ENCODE peak calls at places on chromosomes 12 and 14, in eight cellular contexts. X, F, E, Q, U, H, C and T are unnamed samples.

GRCh38 chr12:90257927-90258624 is 549.4 kb upstream of the ATP2B1 start:
- DNase-seq in X (no peak), F (no peak), E (no peak), Q (no peak), U (no peak), H (no peak), C (no peak), T (no peak)

GRCh38 chr12:90170740-90171139 is 462.1 kb upstream of the ATP2B1 start:
- DNase-seq in X (no peak), F (no peak), E (no peak), Q (no peak), U (no peak), H (no peak), C (no peak), T (no peak)

GRCh38 chr12:45704968-45705367 is 24.5 kb upstream of the ARID2 start:
- DNase-seq in X (no peak), F (no peak), E (no peak), Q (no peak), U (no peak), H (no peak), C (no peak), T (no peak)

GRCh38 chr12:85277900-85278597 is 2.0 kb upstream of the ALX1 start:
- DNase-seq in X (peak), F (no peak), E (peak), Q (no peak), U (peak), H (no peak), C (no peak), T (no peak)

GRCh38 chr14:49106721-49107689 is 479.2 kb downstream of the RPS29 start:
- DNase-seq in X (no peak), F (no peak), E (no peak), Q (no peak), U (no peak), H (no peak), C (peak), T (peak)

GRCh38 chr14:37048666-37049071 is 123.7 kb downstream of the SLC25A21 start:
- DNase-seq in X (no peak), F (no peak), E (no peak), Q (no peak), U (no peak), H (no peak), C (peak), T (no peak)

GRCh38 chr14:98949506-98950135 is 322.4 kb downstream of the BCL11B start:
- DNase-seq in X (peak), F (no peak), E (no peak), Q (no peak), U (no peak), H (no peak), C (no peak), T (no peak)

GRCh38 chr14:68715032-68715924 is 77.6 kb downstream of the ZFP36L1 start:
- DNase-seq in X (peak), F (peak), E (no peak), Q (no peak), U (no peak), H (peak), C (peak), T (no peak)

GRCh38 chr14:99561827-99562226 is 42.2 kb downstream of the CCDC85C start:
- DNase-seq in X (no peak), F (no peak), E (no peak), Q (no peak), U (peak), H (no peak), C (no peak), T (no peak)

GRCh38 chr12:108594-108993 is 42.0 kb downstream of the IQSEC3 start:
- DNase-seq in X (no peak), F (no peak), E (no peak), Q (no peak), U (peak), H (no peak), C (no peak), T (no peak)

GRCh38 chr12:127435439-127435838 is 831.5 kb upstream of the TMEM132C start:
- DNase-seq in X (no peak), F (no peak), E (no peak), Q (no peak), U (no peak), H (no peak), C (no peak), T (no peak)

GRCh38 chr12:75842119-75842518 is 189.5 kb downstream of the PHLDA1 start:
- DNase-seq in X (no peak), F (no peak), E (no peak), Q (no peak), U (no peak), H (no peak), C (no peak), T (no peak)

GRCh38 chr14:100737526-100737925 is 10.8 kb downstream of the DLK1 start:
- DNase-seq in X (peak), F (no peak), E (no peak), Q (no peak), U (no peak), H (no peak), C (no peak), T (no peak)

GRCh38 chr12:51923506-51924365 is 16.4 kb downstream of the ACVRL1 start:
- DNase-seq in X (peak), F (no peak), E (peak), Q (no peak), U (peak), H (peak), C (no peak), T (no peak)

GRCh38 chr12:6827982-6828670 is at the start of gene P3H3:
- DNase-seq in X (peak), F (peak), E (no peak), Q (peak), U (no peak), H (peak), C (peak), T (no peak)
- TF ChIP-seq CTCF in X (no peak), F (peak), E (no peak), Q (peak), U (no peak), H (no peak), C (peak), T (no peak)

DNA sequence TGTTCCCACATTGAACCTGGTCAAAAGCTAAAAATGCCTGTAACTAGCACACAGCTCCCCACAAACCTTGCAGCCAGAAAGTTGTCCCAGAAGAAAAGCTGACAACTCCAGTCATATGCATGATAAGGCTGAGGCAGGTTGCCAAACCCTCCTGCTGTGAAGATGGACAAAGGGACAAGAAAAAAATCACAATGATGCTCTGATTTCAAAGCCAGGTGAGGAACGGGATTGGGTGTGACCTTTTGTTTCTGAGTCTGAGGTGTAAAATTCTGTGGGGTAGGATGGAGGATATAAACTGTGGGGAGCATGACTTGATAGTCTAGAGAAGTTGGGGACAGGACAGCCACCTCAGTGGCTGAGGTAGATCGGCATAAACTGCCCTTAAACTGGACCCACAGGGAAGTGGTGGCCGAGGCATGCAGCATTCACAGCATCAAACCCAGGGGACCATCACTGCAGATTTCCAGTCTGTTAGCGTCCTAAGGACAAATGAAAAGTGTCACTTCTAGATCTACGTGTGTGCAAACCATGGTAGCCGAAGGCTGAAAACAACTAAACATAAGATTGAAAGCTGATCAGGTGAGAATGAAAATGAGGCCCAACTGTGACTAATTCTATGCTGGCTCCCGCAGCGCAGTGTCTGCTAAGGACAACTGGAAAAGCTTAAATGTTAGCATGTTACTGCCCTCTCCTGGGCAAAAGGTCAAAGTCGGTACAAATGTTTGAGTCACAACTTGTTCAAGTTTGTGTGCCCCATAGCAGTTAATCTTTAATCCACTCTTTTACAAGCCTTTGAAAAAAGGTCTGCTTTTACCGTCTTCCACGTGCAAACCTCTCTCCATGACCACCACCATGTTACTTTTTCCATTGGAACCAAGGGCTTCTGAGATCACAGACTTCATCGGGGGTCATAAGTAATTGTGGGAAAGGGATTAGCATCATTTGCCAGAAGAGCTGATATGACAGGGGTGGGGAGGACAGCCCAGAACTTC is 39.8 kb downstream of the GRIN2B start:
- DNase-seq in X (no peak), F (peak), E (no peak), Q (peak), U (peak), H (peak), C (peak), T (peak)
- TF ChIP-seq CTCF in X (no peak), F (peak), E (peak), Q (peak), U (peak), H (no peak), C (no peak), T (peak)

DNA sequence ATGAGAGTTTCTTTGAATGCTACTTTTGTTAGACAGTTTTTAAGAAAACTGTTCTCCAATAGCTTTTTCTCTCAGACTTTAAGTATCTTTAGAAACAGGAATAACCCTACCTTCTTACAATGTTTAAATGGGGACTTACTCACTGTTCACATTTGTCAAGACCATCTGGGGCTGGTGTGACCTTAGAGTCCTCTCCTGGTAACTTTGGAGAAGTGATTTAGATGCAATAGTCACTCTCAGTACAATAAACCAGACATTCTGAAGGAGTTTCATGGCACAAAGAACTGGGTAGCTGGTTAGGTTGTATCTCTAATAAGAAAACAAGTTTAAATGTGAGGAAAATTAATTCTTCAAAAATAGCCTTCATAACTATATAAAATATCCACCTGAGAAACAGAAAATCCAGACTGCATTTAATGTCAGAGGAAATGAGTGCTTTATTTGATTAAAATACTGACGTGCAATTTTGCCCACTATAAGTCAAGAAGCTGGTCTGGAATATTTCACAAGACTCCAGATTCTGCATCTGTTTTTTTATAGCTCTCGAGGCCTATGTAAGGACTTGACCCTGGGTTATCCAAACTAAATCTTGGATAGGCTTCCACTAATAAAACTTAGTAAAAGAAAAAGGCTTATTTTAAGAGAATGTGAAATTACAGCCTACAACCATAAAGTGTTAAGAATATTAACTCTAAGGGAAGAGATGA is 108.7 kb downstream of the PTGER2 start:
- DNase-seq in X (no peak), F (no peak), E (no peak), Q (no peak), U (no peak), H (peak), C (no peak), T (no peak)
- TF ChIP-seq CTCF in X (no peak), F (no peak), E (no peak), Q (no peak), U (no peak), H (no peak), C (no peak), T (no peak)

DNA sequence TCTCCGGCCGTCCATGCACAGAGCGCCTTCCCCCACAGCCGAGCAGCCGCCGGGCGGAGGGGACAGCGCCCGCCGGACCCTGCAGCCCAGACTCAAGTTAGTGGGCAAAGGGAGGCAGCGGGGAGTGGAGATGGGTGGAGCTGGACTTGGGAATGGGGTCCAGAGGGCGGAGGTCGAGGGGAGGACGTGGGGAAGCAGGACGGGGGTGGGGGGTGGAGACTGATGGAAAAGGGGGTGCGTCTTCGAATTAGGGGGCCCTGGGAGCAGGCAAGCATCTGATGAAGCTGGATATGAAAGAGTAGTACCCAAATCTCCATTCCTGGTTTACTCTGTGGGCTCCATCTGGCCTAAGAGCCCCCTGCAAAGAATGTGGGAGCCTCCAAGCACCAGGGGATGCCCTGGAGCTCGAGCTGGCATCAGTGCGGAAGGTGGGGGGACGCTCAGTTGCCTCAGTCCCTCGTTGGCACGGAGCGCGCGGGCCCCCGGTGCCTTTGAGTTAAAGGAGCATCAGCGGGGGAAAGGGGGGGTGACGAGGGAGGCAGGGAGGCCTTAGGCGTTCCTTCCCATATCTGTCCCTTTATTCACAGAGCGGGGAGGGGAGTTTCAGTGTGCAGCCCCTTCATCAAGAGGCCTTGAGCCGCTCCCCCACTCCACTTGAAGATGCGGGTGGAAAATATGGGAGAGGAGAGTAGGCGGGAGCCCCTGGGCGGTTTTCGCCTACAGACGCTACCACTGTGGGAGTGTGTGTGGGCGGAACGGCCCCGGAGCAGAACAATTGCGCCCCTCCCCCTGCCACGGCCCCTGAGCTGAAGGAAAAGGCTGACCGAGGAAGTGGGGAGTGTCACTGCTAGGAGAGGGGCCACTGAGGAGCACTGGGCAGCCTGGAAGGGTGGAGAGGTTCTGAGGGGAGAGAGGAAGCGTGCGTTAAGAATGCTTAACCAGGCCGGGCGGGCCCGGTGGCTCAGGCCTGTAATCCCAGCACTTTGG is 638 bp downstream of the NAB2 start:
- DNase-seq in X (peak), F (no peak), E (peak), Q (peak), U (peak), H (no peak), C (peak), T (no peak)
- TF ChIP-seq CTCF in X (no peak), F (no peak), E (no peak), Q (no peak), U (no peak), H (no peak), C (no peak), T (no peak)

DNA sequence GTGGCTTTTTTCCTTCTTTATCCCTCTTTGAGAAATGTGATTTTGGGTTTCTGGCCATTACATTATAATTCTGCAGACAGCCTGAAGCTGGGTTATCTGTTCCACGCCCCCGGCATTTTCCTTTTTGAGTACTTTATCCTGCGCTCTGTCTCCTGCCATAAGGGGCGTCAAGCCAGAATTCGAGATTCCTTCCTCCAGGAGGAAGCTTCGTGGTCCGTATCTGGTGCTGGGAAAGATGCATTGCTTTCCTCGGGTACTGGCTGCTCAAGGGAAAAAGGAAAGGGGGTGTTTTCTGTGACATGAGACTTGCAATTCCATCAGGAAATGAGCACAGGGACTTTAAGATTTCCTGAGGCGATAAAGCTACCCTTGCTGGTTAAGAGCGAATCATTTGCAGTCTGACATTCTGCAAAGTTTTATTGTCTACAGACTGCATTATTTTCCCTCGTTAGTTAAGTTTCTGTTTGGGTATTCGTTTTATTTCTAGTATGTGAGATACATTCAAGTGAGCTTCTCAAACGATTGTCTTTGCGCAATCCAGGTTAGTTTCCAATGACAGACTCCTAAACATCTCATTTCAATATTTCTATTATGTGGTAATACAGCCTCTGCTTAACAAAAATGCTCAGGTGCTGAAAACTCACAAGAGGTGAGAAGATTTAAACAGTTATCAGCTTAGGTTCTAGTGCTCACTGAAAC is 706 bp downstream of the AKAP5 start:
- DNase-seq in X (no peak), F (peak), E (no peak), Q (peak), U (peak), H (peak), C (peak), T (no peak)
- TF ChIP-seq CTCF in X (no peak), F (no peak), E (no peak), Q (peak), U (peak), H (peak), C (peak), T (no peak)

DNA sequence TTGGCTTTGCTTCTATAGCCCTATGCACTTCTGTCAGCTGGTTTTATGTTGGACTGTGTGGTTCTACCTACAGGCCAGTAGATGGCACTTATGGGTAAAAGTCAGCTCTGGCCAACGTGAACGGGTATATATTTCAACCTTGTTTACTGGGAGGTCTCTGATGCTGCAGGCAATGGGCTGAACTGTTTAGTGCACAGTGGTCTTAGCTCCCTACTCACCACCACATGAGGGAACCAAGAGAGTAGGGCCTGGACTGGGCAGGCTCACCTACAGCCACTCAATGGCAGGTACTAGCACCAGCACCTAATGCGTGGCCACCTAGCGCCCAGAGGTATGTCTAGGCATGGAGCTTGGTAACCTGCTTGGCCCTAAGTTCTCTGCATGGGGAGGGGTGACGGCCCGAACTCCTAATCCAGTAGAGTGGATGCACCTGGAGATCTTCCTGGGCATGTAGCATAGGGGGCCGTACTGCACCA is 481.8 kb downstream of the TMEM117 start:
- DNase-seq in X (no peak), F (peak), E (no peak), Q (peak), U (no peak), H (peak), C (peak), T (no peak)
- TF ChIP-seq CTCF in X (no peak), F (peak), E (peak), Q (peak), U (no peak), H (peak), C (peak), T (peak)

GRCh38 chr12:117331691-117332090 is 29.7 kb downstream of the NOS1 start:
- DNase-seq in X (no peak), F (peak), E (no peak), Q (no peak), U (no peak), H (no peak), C (no peak), T (no peak)

GRCh38 chr12:117330441-117331113 is 30.8 kb downstream of the NOS1 start:
- DNase-seq in X (no peak), F (no peak), E (no peak), Q (no peak), U (no peak), H (no peak), C (no peak), T (no peak)

GRCh38 chr12:117329756-117330155 is 31.7 kb downstream of the NOS1 start:
- DNase-seq in X (no peak), F (no peak), E (no peak), Q (no peak), U (no peak), H (no peak), C (no peak), T (no peak)

GRCh38 chr12:117333331-117334000 is 28.0 kb downstream of the NOS1 start:
- DNase-seq in X (no peak), F (no peak), E (no peak), Q (no peak), U (peak), H (no peak), C (no peak), T (no peak)

GRCh38 chr12:117328556-117329100 is 32.8 kb downstream of the NOS1 start:
- DNase-seq in X (no peak), F (no peak), E (no peak), Q (no peak), U (no peak), H (no peak), C (no peak), T (no peak)
- TF ChIP-seq CTCF in X (no peak), F (no peak), E (no peak), Q (no peak), U (no peak), H (no peak), C (no peak), T (no peak)

DNA sequence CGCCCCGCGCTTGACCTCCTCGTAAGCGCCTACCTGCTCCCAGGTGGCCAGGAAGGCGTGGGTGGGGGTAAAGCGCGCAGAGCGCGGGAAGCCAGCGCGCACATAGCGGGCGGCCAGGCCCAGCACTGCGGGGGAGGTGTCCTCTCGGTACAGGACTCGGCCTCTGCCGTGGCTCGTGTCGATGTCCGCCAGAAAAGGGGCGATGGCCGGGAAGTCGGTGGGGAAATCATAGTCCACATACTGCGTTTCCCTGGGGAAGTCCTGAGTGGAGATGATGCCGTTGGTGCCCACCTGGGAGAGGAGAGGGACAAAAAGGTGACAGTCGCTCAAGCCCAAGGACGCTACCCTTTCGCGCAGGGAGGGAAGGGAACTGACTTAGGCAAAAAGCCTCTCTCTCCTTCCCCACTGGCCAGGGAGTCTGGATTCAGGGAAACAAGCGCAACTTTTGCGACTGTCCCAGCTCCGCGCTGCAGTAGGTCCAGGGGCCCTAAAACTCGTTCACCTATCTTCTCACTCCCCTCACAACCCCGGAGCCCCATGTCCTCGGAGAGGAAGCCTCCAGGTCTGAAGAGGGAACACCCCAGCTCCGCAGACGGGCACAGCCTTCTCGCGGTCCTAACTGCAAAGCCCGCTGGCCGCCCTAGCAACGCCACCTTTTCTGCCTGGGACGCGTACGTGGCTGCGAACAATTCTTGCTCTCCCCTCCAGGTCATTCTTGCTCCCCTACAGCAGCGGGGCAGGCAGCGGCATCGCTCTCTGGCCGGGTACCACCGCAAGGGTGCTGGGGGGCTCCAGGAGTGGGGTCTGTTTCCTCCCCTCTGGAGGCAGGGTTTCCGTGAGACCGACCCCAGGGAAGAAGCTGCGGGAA is 752 bp downstream of the NID2 start:
- DNase-seq in X (no peak), F (no peak), E (no peak), Q (no peak), U (peak), H (no peak), C (peak), T (no peak)
- TF ChIP-seq CTCF in X (no peak), F (no peak), E (no peak), Q (no peak), U (no peak), H (no peak), C (no peak), T (no peak)